ENCODE peak calls at places on chromosome 9, in seven cellular contexts. B, Q, K, T, E, Z and X are unnamed samples.

GRCh38 chr9:116753389-116753788 is 66.3 kb downstream of the TRIM32 start:
- DNase-seq in B (no peak), Q (no peak), K (no peak), T (no peak), E (no peak), Z (no peak), X (no peak)

GRCh38 chr9:97293207-97293721 is 14.2 kb upstream of the CCDC180 start:
- DNase-seq in B (peak), Q (no peak), K (peak), T (no peak), E (peak), Z (no peak), X (no peak)

GRCh38 chr9:137294091-137294683 is 7.9 kb downstream of the NRARP start:
- DNase-seq in B (no peak), Q (no peak), K (peak), T (peak), E (peak), Z (no peak), X (no peak)

GRCh38 chr9:21841133-21841532 is 38.7 kb downstream of the MTAP start:
- DNase-seq in B (no peak), Q (no peak), K (no peak), T (no peak), E (no peak), Z (no peak), X (no peak)

GRCh38 chr9:114266969-114267368 is 55.9 kb upstream of the ORM1 start:
- DNase-seq in B (no peak), Q (no peak), K (no peak), T (no peak), E (no peak), Z (no peak), X (no peak)

GRCh38 chr9:78357165-78357873 is 60.4 kb downstream of the PSAT1 start:
- DNase-seq in B (no peak), Q (no peak), K (no peak), T (no peak), E (no peak), Z (no peak), X (no peak)

GRCh38 chr9:12846035-12846434 is 71.2 kb downstream of the LURAP1L start:
- DNase-seq in B (no peak), Q (no peak), K (no peak), T (no peak), E (peak), Z (no peak), X (no peak)

GRCh38 chr9:121835581-121836381 is 184.3 kb downstream of the DAB2IP start:
- DNase-seq in B (no peak), Q (no peak), K (no peak), T (no peak), E (no peak), Z (peak), X (no peak)

GRCh38 chr9:2729721-2730120 is 12.4 kb downstream of the KCNV2 start:
- DNase-seq in B (no peak), Q (no peak), K (no peak), T (no peak), E (peak), Z (no peak), X (no peak)

GRCh38 chr9:38008168-38009034 is 60.6 kb downstream of the SHB start:
- DNase-seq in B (no peak), Q (peak), K (peak), T (peak), E (peak), Z (no peak), X (peak)

GRCh38 chr9:134339183-134339806 is 13.0 kb downstream of the RXRA start:
- DNase-seq in B (no peak), Q (peak), K (peak), T (no peak), E (peak), Z (no peak), X (no peak)

DNA sequence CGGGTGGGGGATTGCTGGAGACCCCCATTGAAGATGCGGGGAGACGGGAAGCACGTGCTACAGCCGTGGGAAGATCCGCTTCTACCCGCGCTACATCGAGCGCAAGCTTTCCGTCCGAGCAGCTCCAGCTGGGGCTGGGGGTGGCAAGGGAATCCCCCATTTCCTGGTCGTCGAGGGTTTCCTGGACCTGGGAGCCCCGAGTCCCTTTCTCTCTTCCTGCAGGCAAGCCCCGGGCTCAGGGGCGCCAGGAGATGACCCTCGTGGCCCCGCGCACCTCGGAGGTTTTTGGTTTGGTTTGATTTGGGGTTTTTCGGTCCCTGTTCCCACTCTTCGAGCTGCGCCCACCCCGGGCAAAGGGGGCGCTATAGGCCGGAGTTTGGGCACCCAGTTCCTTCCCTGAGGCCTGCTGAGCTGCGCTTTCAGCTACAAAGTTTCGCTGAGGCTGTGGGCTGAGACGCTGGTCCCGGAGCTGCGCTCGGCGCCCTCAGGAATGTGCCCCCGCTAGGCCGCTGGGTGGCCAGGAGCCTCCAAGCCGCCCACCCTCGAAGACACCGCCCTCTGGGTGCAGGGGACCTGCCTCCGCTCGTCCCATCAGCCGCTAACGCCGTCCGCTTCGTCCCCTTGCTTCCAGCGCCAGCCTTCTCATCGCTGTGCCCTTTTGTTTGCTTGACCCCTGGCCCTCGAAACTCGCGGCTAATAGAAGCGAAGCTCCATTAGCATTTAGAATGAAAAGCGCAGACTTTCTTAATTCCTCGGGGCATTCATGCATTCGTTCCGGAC is 2.9 kb downstream of the NR4A3 start:
- DNase-seq in B (no peak), Q (peak), K (peak), T (peak), E (peak), Z (peak), X (peak)
- TF ChIP-seq CTCF in B (peak), Q (peak), K (peak), T (peak), E (peak), Z (no peak), X (peak)

DNA sequence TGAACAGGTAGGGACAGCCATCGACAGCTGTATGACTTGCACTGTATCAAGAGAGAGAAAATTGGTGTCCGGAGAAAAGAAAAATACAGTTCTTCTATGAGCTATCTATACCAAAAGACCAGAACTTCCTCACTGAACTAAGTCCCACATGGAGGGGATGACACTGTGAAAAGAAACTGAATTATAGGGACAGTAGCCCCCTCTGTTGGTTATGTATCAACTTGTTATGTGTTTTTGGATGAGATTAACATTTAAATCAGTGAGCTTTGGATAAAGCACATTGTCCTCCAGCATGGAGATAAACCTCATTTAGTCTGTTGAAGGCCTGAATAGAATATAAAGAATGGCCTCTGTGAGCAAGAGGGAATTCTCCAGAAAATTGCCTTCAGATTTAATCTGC is 176.6 kb upstream of the SH3GL2 start:
- DNase-seq in B (peak), Q (no peak), K (no peak), T (no peak), E (peak), Z (no peak), X (no peak)
- TF ChIP-seq CTCF in B (no peak), Q (no peak), K (no peak), T (no peak), E (peak), Z (no peak), X (no peak)

GRCh38 chr9:135792268-135793128 is 90.5 kb downstream of the KCNT1 start:
- DNase-seq in B (no peak), Q (no peak), K (no peak), T (no peak), E (no peak), Z (no peak), X (no peak)
- TF ChIP-seq CTCF in B (no peak), Q (no peak), K (no peak), T (no peak), E (no peak), Z (no peak), X (no peak)

DNA sequence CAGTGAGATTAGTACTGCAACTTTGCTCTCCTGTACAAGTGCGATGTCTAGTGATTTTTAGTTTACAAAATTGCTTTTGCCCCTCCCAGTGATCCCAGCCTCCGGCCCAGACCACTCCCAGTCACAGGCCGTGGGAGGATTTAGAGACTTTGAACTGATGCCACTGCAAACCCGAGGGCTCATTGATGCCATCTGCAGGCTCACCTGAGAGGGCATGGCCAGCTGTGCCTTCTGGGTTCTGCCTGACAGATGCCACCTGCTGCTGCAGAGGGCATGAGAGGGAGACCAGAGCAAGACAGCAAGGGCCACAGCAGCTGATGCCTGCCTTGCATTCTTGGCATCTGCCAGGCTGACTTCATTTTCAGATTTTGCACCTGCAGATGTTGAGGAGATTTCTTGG is 593.8 kb downstream of the CDK5RAP2 start:
- DNase-seq in B (no peak), Q (no peak), K (no peak), T (no peak), E (no peak), Z (no peak), X (no peak)
- TF ChIP-seq CTCF in B (no peak), Q (no peak), K (no peak), T (no peak), E (no peak), Z (no peak), X (no peak)

DNA sequence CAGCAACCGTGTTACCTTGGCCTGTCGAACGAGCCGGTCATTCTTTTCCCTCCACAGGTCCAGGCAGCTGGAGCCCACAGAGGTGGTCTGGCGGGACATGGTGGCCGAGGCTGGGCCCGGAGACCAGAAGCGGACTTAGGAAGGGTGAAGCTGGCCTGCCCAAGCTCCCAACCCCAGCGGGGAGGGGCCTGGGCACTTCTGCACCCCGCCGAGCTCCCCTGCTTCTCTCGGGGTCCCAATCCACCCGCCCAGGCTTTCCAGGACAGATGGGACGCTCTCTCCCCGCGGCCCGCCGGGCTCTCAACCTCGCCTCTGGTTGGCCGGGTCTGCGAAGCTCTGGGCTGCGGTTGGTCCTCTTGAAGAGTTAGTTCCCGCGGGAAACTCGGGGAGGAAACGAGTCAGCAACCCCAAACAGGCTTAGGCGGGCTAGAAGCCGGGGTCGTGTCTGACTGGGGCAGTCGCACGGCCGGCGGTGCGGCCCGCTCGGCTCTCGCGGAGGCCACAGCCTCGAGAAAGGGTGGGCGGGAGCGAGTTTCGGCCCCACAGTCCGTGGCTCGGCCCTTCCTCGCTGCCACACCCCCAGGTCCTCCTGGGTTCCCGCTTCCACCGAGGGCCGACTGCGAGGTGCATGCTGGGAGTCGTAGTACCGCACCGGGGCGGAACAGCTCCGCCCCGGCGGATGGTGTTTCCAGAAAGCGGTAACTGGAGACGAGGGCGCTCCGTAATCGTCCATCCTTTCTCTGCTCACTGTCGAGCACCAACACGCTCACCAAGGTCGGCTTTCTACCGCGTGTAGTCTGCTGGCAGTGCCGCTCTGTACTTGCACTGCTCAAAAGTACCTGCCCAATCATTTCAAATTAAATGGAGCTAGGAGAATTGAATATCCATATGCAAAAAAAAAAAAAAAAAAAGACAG is at the start of gene FANCG:
- DNase-seq in B (peak), Q (peak), K (peak), T (peak), E (peak), Z (peak), X (peak)
- TF ChIP-seq CTCF in B (no peak), Q (no peak), K (no peak), T (no peak), E (no peak), Z (no peak), X (no peak)

GRCh38 chr9:123424131-123424530 is 68.1 kb downstream of the CRB2 start:
- DNase-seq in B (no peak), Q (no peak), K (no peak), T (no peak), E (no peak), Z (peak), X (no peak)

GRCh38 chr9:123425836-123426365 is 69.9 kb downstream of the CRB2 start:
- DNase-seq in B (no peak), Q (no peak), K (no peak), T (no peak), E (no peak), Z (peak), X (no peak)

GRCh38 chr9:123425261-123425821 is 69.3 kb downstream of the CRB2 start:
- DNase-seq in B (no peak), Q (no peak), K (no peak), T (no peak), E (no peak), Z (peak), X (no peak)

GRCh38 chr9:123424552-123425225 is 68.7 kb downstream of the CRB2 start:
- DNase-seq in B (no peak), Q (no peak), K (no peak), T (no peak), E (no peak), Z (peak), X (no peak)

DNA sequence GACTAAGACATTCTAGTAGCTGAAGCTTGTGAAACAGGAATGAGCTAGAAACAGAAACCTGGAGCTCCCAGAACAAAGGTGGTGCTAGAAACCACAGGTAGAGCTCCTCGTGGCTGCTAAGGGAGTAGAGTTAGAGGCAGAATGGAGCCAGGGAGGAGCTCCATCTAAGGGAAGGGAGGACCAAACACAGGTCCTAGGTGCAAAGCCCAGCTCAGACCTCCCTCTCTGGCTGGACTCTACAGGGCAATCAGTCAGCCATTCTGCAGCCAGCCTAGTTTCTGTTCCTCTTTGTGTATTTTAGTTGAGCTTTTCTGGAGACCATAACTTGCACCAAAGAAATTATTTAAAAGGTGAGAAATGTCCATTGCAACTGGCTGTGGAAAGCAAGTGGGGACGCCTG is 70.4 kb downstream of the CRB2 start:
- DNase-seq in B (no peak), Q (no peak), K (no peak), T (no peak), E (no peak), Z (no peak), X (peak)
- TF ChIP-seq CTCF in B (no peak), Q (no peak), K (no peak), T (no peak), E (no peak), Z (no peak), X (no peak)

DNA sequence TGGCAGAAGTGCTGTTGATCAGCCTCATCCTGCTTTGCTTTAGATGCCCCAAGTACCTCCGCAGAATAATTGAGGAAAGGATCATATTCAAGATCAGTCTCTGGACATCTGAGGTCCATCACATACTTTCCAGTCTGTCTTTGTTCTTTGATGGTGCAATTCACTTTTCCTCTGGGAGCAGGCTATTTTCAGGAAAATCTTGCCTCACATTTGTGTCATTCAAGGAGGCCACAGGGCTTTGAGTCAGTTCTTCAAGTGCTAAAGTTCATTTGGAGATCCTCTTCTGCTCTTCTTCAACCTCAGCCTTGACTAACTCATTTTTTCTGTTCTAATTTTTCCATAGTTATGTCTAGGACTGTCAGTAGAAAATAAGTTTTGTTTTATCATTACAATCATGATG is 18.6 kb downstream of the EQTN start:
- DNase-seq in B (no peak), Q (no peak), K (no peak), T (no peak), E (no peak), Z (no peak), X (no peak)
- TF ChIP-seq CTCF in B (no peak), Q (no peak), K (no peak), T (no peak), E (no peak), Z (no peak), X (no peak)